ENCODE peak calls at places on chromosomes 16 and 17, in seven cellular contexts. X, C, O, J, B, R and K are unnamed samples.

GRCh38 chr17:56595831-56596740 is 2.6 kb downstream of the NOG start:
- DNase-seq in X (no peak), C (no peak), O (no peak), J (peak), B (no peak), R (no peak), K (no peak)

GRCh38 chr17:48990882-48991357 is 6.3 kb upstream of the IGF2BP1 start:
- DNase-seq in X (no peak), C (no peak), O (no peak), J (no peak), B (no peak), R (no peak), K (no peak)

GRCh38 chr17:30360396-30360795 is 18.3 kb upstream of the CPD start:
- DNase-seq in X (no peak), C (no peak), O (no peak), J (no peak), B (no peak), R (no peak), K (no peak)

GRCh38 chr17:50513501-50513900 is 5.3 kb downstream of the MYCBPAP start:
- DNase-seq in X (no peak), C (no peak), O (no peak), J (no peak), B (no peak), R (no peak), K (no peak)

GRCh38 chr17:17709815-17710321 is 28.6 kb downstream of the RAI1 start:
- DNase-seq in X (no peak), C (no peak), O (no peak), J (no peak), B (no peak), R (no peak), K (no peak)

GRCh38 chr17:4534928-4535666 is 20.1 kb downstream of the MYBBP1A start:
- DNase-seq in X (no peak), C (no peak), O (no peak), J (no peak), B (no peak), R (no peak), K (no peak)

GRCh38 chr17:75266315-75267145 is 4.5 kb downstream of the MIF4GD start:
- DNase-seq in X (no peak), C (no peak), O (no peak), J (no peak), B (no peak), R (no peak), K (no peak)

GRCh38 chr17:80025140-80025539 is 10.5 kb downstream of the TBC1D16 start:
- DNase-seq in X (no peak), C (no peak), O (no peak), J (no peak), B (no peak), R (no peak), K (no peak)

GRCh38 chr16:79595916-79596450 is 4.6 kb downstream of the MAF start:
- DNase-seq in X (no peak), C (no peak), O (no peak), J (no peak), B (no peak), R (peak), K (no peak)

GRCh38 chr16:48361012-48361411 is 24.2 kb downstream of the SIAH1 start:
- DNase-seq in X (no peak), C (no peak), O (no peak), J (no peak), B (no peak), R (no peak), K (no peak)

GRCh38 chr17:64004903-64005733 is 7.0 kb downstream of the PRR29 start:
- DNase-seq in X (no peak), C (no peak), O (no peak), J (peak), B (no peak), R (no peak), K (peak)

GRCh38 chr16:27225536-27226360 is 22.4 kb downstream of the KDM8 start:
- DNase-seq in X (no peak), C (no peak), O (no peak), J (no peak), B (no peak), R (peak), K (no peak)

GRCh38 chr16:49441366-49441780 is 67.8 kb downstream of the C16orf78 start:
- DNase-seq in X (no peak), C (peak), O (peak), J (no peak), B (no peak), R (peak), K (no peak)

GRCh38 chr17:67733371-67733770 is 15.6 kb downstream of the NOL11 start:
- DNase-seq in X (no peak), C (no peak), O (no peak), J (no peak), B (no peak), R (no peak), K (no peak)

GRCh38 chr17:37742114-37742761 is 2.6 kb downstream of the HNF1B start:
- DNase-seq in X (no peak), C (no peak), O (no peak), J (peak), B (no peak), R (no peak), K (no peak)

GRCh38 chr17:17400566-17401184 is 76.1 kb upstream of the MED9 start:
- DNase-seq in X (no peak), C (no peak), O (no peak), J (no peak), B (no peak), R (no peak), K (no peak)

GRCh38 chr16:11334831-11335404 is 10.3 kb upstream of the RMI2 start:
- DNase-seq in X (no peak), C (no peak), O (no peak), J (no peak), B (no peak), R (no peak), K (no peak)

GRCh38 chr16:24668481-24669001 is 60.9 kb upstream of the TNRC6A start:
- DNase-seq in X (no peak), C (no peak), O (no peak), J (peak), B (no peak), R (no peak), K (peak)

GRCh38 chr16:70681382-70682238 is 4.2 kb downstream of the MTSS2 start:
- DNase-seq in X (no peak), C (no peak), O (no peak), J (no peak), B (no peak), R (no peak), K (no peak)

GRCh38 chr16:67216612-67217490 is 10.1 kb upstream of the TMEM208 start:
- DNase-seq in X (no peak), C (no peak), O (no peak), J (no peak), B (no peak), R (no peak), K (no peak)

GRCh38 chr17:65185686-65186382 is 48.7 kb downstream of the RGS9 start:
- DNase-seq in X (no peak), C (no peak), O (no peak), J (no peak), B (no peak), R (no peak), K (no peak)

GRCh38 chr17:67569873-67570272 is 147.9 kb upstream of the NOL11 start:
- DNase-seq in X (no peak), C (no peak), O (no peak), J (no peak), B (no peak), R (no peak), K (no peak)

GRCh38 chr17:83173180-83173996 is 94.0 kb downstream of the METRNL start:
- DNase-seq in X (no peak), C (no peak), O (peak), J (peak), B (no peak), R (no peak), K (no peak)

GRCh38 chr16:79047337-79047736 is 553.2 kb downstream of the MAF start:
- DNase-seq in X (peak), C (peak), O (no peak), J (no peak), B (no peak), R (peak), K (no peak)

GRCh38 chr17:74746922-74747321 is 1.5 kb upstream of the NHERF1 start:
- DNase-seq in X (no peak), C (no peak), O (no peak), J (no peak), B (no peak), R (peak), K (peak)

GRCh38 chr16:9123871-9124270 is 32.4 kb downstream of the HAPSTR1 start:
- DNase-seq in X (no peak), C (peak), O (peak), J (peak), B (no peak), R (peak), K (peak)